ENCODE peak calls at places on chromosomes 3 and 15, in four cellular contexts. Y, K, X and J are unnamed samples.

GRCh38 chr3:181075098-181075497 is 85.6 kb upstream of the DNAJC19 start:
- DNase-seq in Y (no peak), K (no peak), X (no peak), J (no peak)

GRCh38 chr15:55993804-55994539 is 560 bp upstream of the NEDD4 start:
- DNase-seq in Y (peak), K (no peak), X (peak), J (peak)

GRCh38 chr15:80991446-80991845 is 1.8 kb upstream of the MESD start:
- DNase-seq in Y (no peak), K (no peak), X (peak), J (peak)

GRCh38 chr3:128863560-128863959 is 15.9 kb upstream of the ACAD9 start:
- DNase-seq in Y (no peak), K (no peak), X (no peak), J (no peak)

GRCh38 chr3:185024406-185024805 is 128.5 kb downstream of the C3orf70 start:
- DNase-seq in Y (no peak), K (no peak), X (no peak), J (no peak)

GRCh38 chr3:112773864-112774263 is 72.8 kb downstream of the CD200R1L start:
- DNase-seq in Y (peak), K (no peak), X (no peak), J (peak)

GRCh38 chr15:90750186-90750585 is 33.0 kb downstream of the BLM start:
- DNase-seq in Y (no peak), K (no peak), X (no peak), J (no peak)

GRCh38 chr15:101437209-101437608 is 52.3 kb downstream of the PCSK6 start:
- DNase-seq in Y (no peak), K (no peak), X (no peak), J (no peak)

GRCh38 chr3:60053518-60054265 is 1003.9 kb upstream of the CFAP20DC start:
- DNase-seq in Y (peak), K (no peak), X (peak), J (peak)

DNA sequence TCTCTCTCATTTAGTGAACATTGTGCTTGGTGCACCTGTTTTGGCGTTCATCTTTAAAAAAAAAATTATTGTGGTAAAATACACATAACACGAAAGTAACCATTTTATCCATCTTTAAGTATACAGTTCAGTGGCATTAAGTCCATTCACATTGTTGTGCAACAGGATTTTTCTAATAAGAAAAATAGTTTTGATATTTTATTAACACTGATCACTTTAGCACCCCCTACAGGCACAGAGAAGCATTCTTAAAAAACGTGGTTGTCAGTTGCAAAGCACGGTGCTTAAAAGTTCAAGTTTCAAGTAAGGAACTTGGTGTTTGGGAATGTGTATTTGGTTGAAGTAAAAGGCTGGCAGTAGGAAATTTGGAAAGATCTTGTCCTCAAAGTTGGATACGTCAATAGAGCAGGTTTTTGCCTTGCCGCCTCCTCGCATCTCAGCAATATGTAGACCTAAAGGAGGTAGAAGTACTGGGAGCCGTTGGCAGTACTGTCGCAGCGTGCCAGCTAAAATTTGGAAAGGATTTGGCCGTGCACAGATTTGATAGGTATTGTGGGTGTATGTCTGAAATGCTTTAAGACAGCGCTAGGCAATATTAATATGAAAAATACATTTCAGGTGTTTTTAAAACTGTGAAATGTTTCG is 110.4 kb downstream of the LRRC28 start:
- DNase-seq in Y (peak), K (no peak), X (peak), J (peak)
- TF ChIP-seq CTCF in Y (peak), K (no peak), X (peak), J (peak)

GRCh38 chr15:100042558-100042957 is 299.2 kb downstream of the ADAMTS17 start:
- DNase-seq in Y (no peak), K (no peak), X (no peak), J (peak)
- H3K4me3 ChIP-seq in Y (no peak), K (no peak), X (no peak), J (no peak)

GRCh38 chr3:169342652-169343051 is 320.9 kb downstream of the MECOM start:
- DNase-seq in Y (no peak), K (no peak), X (no peak), J (no peak)
- TF ChIP-seq CTCF in Y (no peak), K (no peak), X (no peak), J (no peak)

DNA sequence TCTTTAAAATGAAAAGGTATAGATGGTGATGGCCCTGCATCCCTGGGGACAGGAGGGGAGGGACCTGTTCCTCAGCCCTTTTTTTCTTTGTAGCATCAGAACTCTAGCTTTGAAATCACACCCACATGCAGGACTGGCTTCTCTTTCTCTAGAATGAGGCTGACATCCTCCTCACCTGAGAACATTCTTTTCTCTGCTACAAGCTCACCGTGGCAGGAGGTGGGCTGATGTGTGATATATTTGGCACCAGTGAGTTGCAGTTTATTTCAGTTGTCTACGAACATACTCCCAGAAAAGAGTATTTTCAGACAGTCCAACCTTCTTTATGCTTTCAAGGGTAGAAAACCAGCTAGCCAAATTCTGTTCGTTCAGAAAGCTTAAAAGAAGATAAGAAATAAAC is 43.6 kb upstream of the RARB start:
- DNase-seq in Y (no peak), K (no peak), X (no peak), J (no peak)
- H3K4me3 ChIP-seq in Y (no peak), K (no peak), X (no peak), J (no peak)

GRCh38 chr3:196320110-196320509 is 2.1 kb upstream of the DYNLT2B start:
- DNase-seq in Y (no peak), K (no peak), X (no peak), J (peak)

GRCh38 chr3:196326936-196327335 is 8.9 kb upstream of the DYNLT2B start:
- DNase-seq in Y (no peak), K (no peak), X (no peak), J (no peak)

GRCh38 chr3:196323016-196323415 is 5.0 kb upstream of the DYNLT2B start:
- DNase-seq in Y (no peak), K (no peak), X (no peak), J (no peak)

GRCh38 chr3:196321162-196321561 is 3.1 kb upstream of the DYNLT2B start:
- DNase-seq in Y (no peak), K (no peak), X (no peak), J (no peak)

GRCh38 chr3:196323723-196324122 is 5.7 kb upstream of the DYNLT2B start:
- DNase-seq in Y (no peak), K (no peak), X (peak), J (no peak)
- TF ChIP-seq CTCF in Y (peak), K (no peak), X (peak), J (no peak)

GRCh38 chr3:115787818-115788217 is 164.5 kb downstream of the GAP43 start:
- DNase-seq in Y (no peak), K (no peak), X (no peak), J (no peak)

GRCh38 chr3:115792206-115792955 is 169.1 kb downstream of the GAP43 start:
- DNase-seq in Y (peak), K (no peak), X (peak), J (peak)

GRCh38 chr3:115788921-115789470 is 165.7 kb downstream of the GAP43 start:
- DNase-seq in Y (peak), K (no peak), X (peak), J (peak)

GRCh38 chr3:115789480-115789879 is 166.2 kb downstream of the GAP43 start:
- DNase-seq in Y (no peak), K (no peak), X (no peak), J (no peak)

DNA sequence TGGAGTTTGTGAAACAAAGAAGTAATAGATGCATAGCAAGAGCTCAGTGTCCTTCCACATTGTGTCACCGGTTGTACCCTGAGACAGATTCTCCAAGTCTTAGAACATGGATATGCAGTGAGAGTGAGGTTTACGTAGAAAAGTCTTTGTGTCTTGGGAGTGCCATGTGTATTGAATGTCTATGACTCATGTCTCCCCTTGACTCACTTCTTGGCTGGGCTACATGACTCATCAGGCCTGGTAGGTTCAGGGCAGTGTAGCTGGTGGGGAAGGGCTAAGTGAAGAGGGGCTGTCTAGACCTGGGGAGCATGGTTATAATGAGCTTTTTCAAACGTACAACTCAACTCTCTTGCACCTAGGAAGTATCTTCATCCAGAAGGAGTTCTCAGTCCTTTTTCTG is 167.4 kb downstream of the GAP43 start:
- DNase-seq in Y (peak), K (no peak), X (peak), J (peak)
- H3K4me3 ChIP-seq in Y (no peak), K (no peak), X (no peak), J (no peak)